ENCODE peak calls at places on chromosomes 4 and X, in seven cellular contexts. One of them, this sample, is unnamed.

GRCh38 chr4:30600246-30600645 is 119.9 kb upstream of the PCDH7 start:
- DNase-seq in endodermal cell: no peak
- DNase-seq in PC-3: peak
- DNase-seq in upper lobe of left lung: no peak
- DNase-seq in left lung: no peak
- DNase-seq in lower lobe of right lung: no peak
- DNase-seq in body of pancreas: no peak
- DNase-seq in this sample: no peak

GRCh38 chr4:139833131-139833930 is 167.7 kb downstream of the MGST2 start:
- DNase-seq in lower lobe of right lung: no peak
- DNase-seq in PC-3: no peak
- DNase-seq in body of pancreas: no peak
- DNase-seq in endodermal cell: no peak
- DNase-seq in left lung: no peak
- DNase-seq in upper lobe of left lung: peak
- DNase-seq in this sample: no peak

GRCh38 chrX:108097380-108097779 is 5.8 kb downstream of the ATG4A start:
- DNase-seq in left lung: no peak
- DNase-seq in upper lobe of left lung: no peak
- DNase-seq in lower lobe of right lung: no peak
- DNase-seq in body of pancreas: no peak
- DNase-seq in endodermal cell: no peak
- DNase-seq in PC-3: peak
- DNase-seq in this sample: no peak

GRCh38 chrX:72029473-72030411 is 102.0 kb downstream of the RTL5 start:
- DNase-seq in upper lobe of left lung: no peak
- DNase-seq in left lung: no peak
- DNase-seq in body of pancreas: peak
- DNase-seq in lower lobe of right lung: no peak
- DNase-seq in PC-3: peak
- DNase-seq in endodermal cell: peak
- DNase-seq in this sample: no peak

GRCh38 chrX:155048997-155049619 is 21.8 kb downstream of the CMC4 start:
- DNase-seq in body of pancreas: peak
- DNase-seq in left lung: no peak
- DNase-seq in endodermal cell: peak
- DNase-seq in upper lobe of left lung: no peak
- DNase-seq in lower lobe of right lung: no peak
- DNase-seq in PC-3: peak
- DNase-seq in this sample: peak

GRCh38 chrX:12894074-12894691 is 12.2 kb upstream of the TLR8 start:
- DNase-seq in lower lobe of right lung: peak
- DNase-seq in PC-3: peak
- DNase-seq in endodermal cell: no peak
- DNase-seq in body of pancreas: no peak
- DNase-seq in left lung: no peak
- DNase-seq in upper lobe of left lung: no peak
- DNase-seq in this sample: peak

GRCh38 chrX:155880586-155881157 is 473 bp upstream of the VAMP7 start:
- DNase-seq in lower lobe of right lung: no peak
- DNase-seq in endodermal cell: no peak
- DNase-seq in left lung: no peak
- DNase-seq in body of pancreas: no peak
- DNase-seq in PC-3: no peak
- DNase-seq in upper lobe of left lung: no peak
- DNase-seq in this sample: no peak

GRCh38 chrX:93660575-93660974 is 12.8 kb downstream of the NAP1L3 start:
- DNase-seq in left lung: peak
- DNase-seq in endodermal cell: no peak
- DNase-seq in PC-3: no peak
- DNase-seq in body of pancreas: no peak
- DNase-seq in upper lobe of left lung: no peak
- DNase-seq in lower lobe of right lung: no peak
- DNase-seq in this sample: no peak

GRCh38 chr4:73259552-73260140 is 1.0 kb upstream of the ANKRD17 start:
- DNase-seq in body of pancreas: no peak
- DNase-seq in endodermal cell: no peak
- DNase-seq in lower lobe of right lung: no peak
- DNase-seq in PC-3: no peak
- DNase-seq in upper lobe of left lung: no peak
- DNase-seq in left lung: no peak
- DNase-seq in this sample: no peak

GRCh38 chr4:109462297-109462696 is 28.7 kb downstream of the SEC24B start:
- DNase-seq in upper lobe of left lung: no peak
- DNase-seq in body of pancreas: no peak
- DNase-seq in endodermal cell: no peak
- DNase-seq in left lung: no peak
- DNase-seq in PC-3: no peak
- DNase-seq in lower lobe of right lung: no peak
- DNase-seq in this sample: no peak

GRCh38 chrX:131513159-131513914 is 30.5 kb upstream of the OR13H1 start:
- DNase-seq in endodermal cell: no peak
- DNase-seq in upper lobe of left lung: peak
- DNase-seq in PC-3: no peak
- DNase-seq in body of pancreas: no peak
- DNase-seq in left lung: no peak
- DNase-seq in lower lobe of right lung: no peak
- DNase-seq in this sample: no peak

GRCh38 chrX:119981286-119982070 is 37.9 kb upstream of the NKAP start:
- DNase-seq in endodermal cell: peak
- DNase-seq in lower lobe of right lung: no peak
- DNase-seq in PC-3: peak
- DNase-seq in body of pancreas: peak
- DNase-seq in upper lobe of left lung: no peak
- DNase-seq in left lung: no peak
- DNase-seq in this sample: no peak

GRCh38 chrX:22526339-22526738 is 253.6 kb downstream of the CBLL2 start:
- DNase-seq in PC-3: peak
- DNase-seq in left lung: no peak
- DNase-seq in upper lobe of left lung: no peak
- DNase-seq in lower lobe of right lung: no peak
- DNase-seq in body of pancreas: no peak
- DNase-seq in endodermal cell: no peak
- DNase-seq in this sample: no peak

GRCh38 chr4:3410401-3411135 is 31.2 kb upstream of the HGFAC start:
- DNase-seq in endodermal cell: peak
- DNase-seq in left lung: no peak
- DNase-seq in lower lobe of right lung: no peak
- DNase-seq in PC-3: no peak
- DNase-seq in body of pancreas: no peak
- DNase-seq in upper lobe of left lung: no peak
- DNase-seq in this sample: no peak

GRCh38 chrX:148382983-148383382 is 117.4 kb upstream of the AFF2 start:
- DNase-seq in PC-3: no peak
- DNase-seq in upper lobe of left lung: no peak
- DNase-seq in lower lobe of right lung: no peak
- DNase-seq in left lung: no peak
- DNase-seq in body of pancreas: no peak
- DNase-seq in endodermal cell: peak
- DNase-seq in this sample: no peak

GRCh38 chr4:47462799-47463234 is 685 bp downstream of the COMMD8 start:
- DNase-seq in endodermal cell: no peak
- DNase-seq in PC-3: no peak
- DNase-seq in left lung: no peak
- DNase-seq in upper lobe of left lung: no peak
- DNase-seq in body of pancreas: no peak
- DNase-seq in lower lobe of right lung: no peak
- DNase-seq in this sample: no peak

GRCh38 chr4:155543126-155543765 is 123.4 kb upstream of the GUCY1A1 start:
- DNase-seq in upper lobe of left lung: no peak
- DNase-seq in lower lobe of right lung: no peak
- DNase-seq in left lung: no peak
- DNase-seq in PC-3: peak
- DNase-seq in body of pancreas: no peak
- DNase-seq in endodermal cell: no peak
- DNase-seq in this sample: no peak

GRCh38 chr4:13509442-13509841 is 25.3 kb upstream of the RAB28 start:
- DNase-seq in endodermal cell: peak
- DNase-seq in upper lobe of left lung: no peak
- DNase-seq in left lung: no peak
- DNase-seq in body of pancreas: no peak
- DNase-seq in lower lobe of right lung: no peak
- DNase-seq in PC-3: no peak
- DNase-seq in this sample: no peak

GRCh38 chrX:56812515-56813105 is 83.6 kb downstream of the NBDY start:
- DNase-seq in body of pancreas: no peak
- DNase-seq in lower lobe of right lung: no peak
- DNase-seq in upper lobe of left lung: no peak
- DNase-seq in PC-3: no peak
- DNase-seq in left lung: no peak
- DNase-seq in endodermal cell: peak
- DNase-seq in this sample: no peak

GRCh38 chr4:130668859-130669258 is 1572.9 kb downstream of the C4orf33 start:
- DNase-seq in upper lobe of left lung: no peak
- DNase-seq in endodermal cell: no peak
- DNase-seq in body of pancreas: no peak
- DNase-seq in PC-3: no peak
- DNase-seq in lower lobe of right lung: no peak
- DNase-seq in left lung: no peak
- DNase-seq in this sample: no peak

GRCh38 chr4:185965456-185966384 is 103.2 kb upstream of the TLR3 start:
- DNase-seq in upper lobe of left lung: no peak
- DNase-seq in left lung: no peak
- DNase-seq in endodermal cell: no peak
- DNase-seq in lower lobe of right lung: no peak
- DNase-seq in PC-3: no peak
- DNase-seq in body of pancreas: no peak
- DNase-seq in this sample: no peak

GRCh38 chr4:74990276-74990675 is 57.4 kb downstream of the PARM1 start:
- DNase-seq in body of pancreas: no peak
- DNase-seq in upper lobe of left lung: no peak
- DNase-seq in left lung: no peak
- DNase-seq in lower lobe of right lung: no peak
- DNase-seq in PC-3: no peak
- DNase-seq in endodermal cell: no peak
- DNase-seq in this sample: no peak

DNA sequence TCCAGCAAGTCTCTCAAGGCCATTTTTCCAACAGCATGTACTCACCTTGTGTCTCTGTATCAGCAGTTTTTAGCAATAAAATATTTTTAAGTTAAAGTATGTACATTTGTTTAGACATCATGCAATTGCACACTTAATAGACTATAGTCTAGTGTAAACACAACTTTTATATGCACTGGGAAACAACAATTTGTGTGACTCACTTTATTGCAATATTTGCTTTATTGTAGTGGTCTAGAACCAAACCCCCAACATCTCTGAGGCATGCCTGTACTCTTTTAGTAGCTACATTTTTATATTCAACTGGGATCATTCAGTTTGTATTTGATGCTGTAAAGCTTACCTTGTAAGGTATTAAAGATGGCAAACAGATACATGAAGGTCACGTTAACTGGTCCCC is 14.7 kb upstream of the PHKA2 start:
- DNase-seq in left lung: no peak
- DNase-seq in lower lobe of right lung: no peak
- DNase-seq in upper lobe of left lung: no peak
- DNase-seq in PC-3: peak
- DNase-seq in endodermal cell: no peak
- DNase-seq in body of pancreas: no peak
- DNase-seq in this sample: no peak
- H3K27ac ChIP-seq in left lung: no peak
- H3K27ac ChIP-seq in lower lobe of right lung: no peak
- H3K27ac ChIP-seq in upper lobe of left lung: no peak
- H3K27ac ChIP-seq in PC-3: peak
- H3K27ac ChIP-seq in endodermal cell: no peak
- H3K27ac ChIP-seq in body of pancreas: no peak
- H3K27ac ChIP-seq in this sample: no peak

GRCh38 chrX:53280703-53281320 is 572 bp downstream of the IQSEC2 start:
- DNase-seq in PC-3: peak
- DNase-seq in body of pancreas: peak
- DNase-seq in left lung: no peak
- DNase-seq in lower lobe of right lung: no peak
- DNase-seq in upper lobe of left lung: no peak
- DNase-seq in endodermal cell: peak
- DNase-seq in this sample: no peak

GRCh38 chrX:53282313-53282712 is 929 bp upstream of the IQSEC2 start:
- DNase-seq in PC-3: no peak
- DNase-seq in upper lobe of left lung: no peak
- DNase-seq in body of pancreas: no peak
- DNase-seq in left lung: no peak
- DNase-seq in endodermal cell: peak
- DNase-seq in lower lobe of right lung: no peak
- DNase-seq in this sample: no peak

GRCh38 chrX:53283099-53283498 is 1.7 kb upstream of the IQSEC2 start:
- DNase-seq in left lung: no peak
- DNase-seq in body of pancreas: no peak
- DNase-seq in PC-3: no peak
- DNase-seq in endodermal cell: no peak
- DNase-seq in upper lobe of left lung: no peak
- DNase-seq in lower lobe of right lung: no peak
- DNase-seq in this sample: no peak

GRCh38 chrX:53280316-53280702 is 1.1 kb downstream of the IQSEC2 start:
- DNase-seq in body of pancreas: no peak
- DNase-seq in PC-3: no peak
- DNase-seq in lower lobe of right lung: no peak
- DNase-seq in upper lobe of left lung: no peak
- DNase-seq in endodermal cell: peak
- DNase-seq in left lung: no peak
- DNase-seq in this sample: no peak

GRCh38 chrX:53281321-53281822 is at the start of gene IQSEC2:
- DNase-seq in lower lobe of right lung: peak
- DNase-seq in upper lobe of left lung: peak
- DNase-seq in endodermal cell: peak
- DNase-seq in body of pancreas: peak
- DNase-seq in PC-3: peak
- DNase-seq in left lung: peak
- DNase-seq in this sample: no peak
- H3K27ac ChIP-seq in lower lobe of right lung: peak
- H3K27ac ChIP-seq in upper lobe of left lung: peak
- H3K27ac ChIP-seq in endodermal cell: peak
- H3K27ac ChIP-seq in body of pancreas: peak
- H3K27ac ChIP-seq in PC-3: peak
- H3K27ac ChIP-seq in left lung: peak
- H3K27ac ChIP-seq in this sample: no peak

GRCh38 chr4:83009529-83009928 is 1.1 kb downstream of the LIN54 start:
- DNase-seq in PC-3: no peak
- DNase-seq in endodermal cell: no peak
- DNase-seq in lower lobe of right lung: no peak
- DNase-seq in left lung: no peak
- DNase-seq in upper lobe of left lung: no peak
- DNase-seq in body of pancreas: no peak
- DNase-seq in this sample: no peak
- H3K27ac ChIP-seq in PC-3: no peak
- H3K27ac ChIP-seq in endodermal cell: no peak
- H3K27ac ChIP-seq in lower lobe of right lung: peak
- H3K27ac ChIP-seq in left lung: peak
- H3K27ac ChIP-seq in upper lobe of left lung: peak
- H3K27ac ChIP-seq in body of pancreas: no peak
- H3K27ac ChIP-seq in this sample: no peak

GRCh38 chr4:184100297-184100885 is 117.3 kb downstream of the ENPP6 start:
- DNase-seq in left lung: peak
- DNase-seq in lower lobe of right lung: peak
- DNase-seq in PC-3: peak
- DNase-seq in endodermal cell: peak
- DNase-seq in upper lobe of left lung: peak
- DNase-seq in body of pancreas: peak
- DNase-seq in this sample: peak
- H3K27ac ChIP-seq in left lung: no peak
- H3K27ac ChIP-seq in lower lobe of right lung: no peak
- H3K27ac ChIP-seq in PC-3: no peak
- H3K27ac ChIP-seq in endodermal cell: no peak
- H3K27ac ChIP-seq in upper lobe of left lung: no peak
- H3K27ac ChIP-seq in body of pancreas: no peak
- H3K27ac ChIP-seq in this sample: no peak

This sample was measured in CD4-positive, alpha-beta T cell.